ENCODE peak calls at places on chromosomes 13 and 19, in nine cellular contexts. One of them, this sample, is unnamed.

GRCh38 chr13:25276748-25277147 is 10.5 kb downstream of the MTMR6 start:
- DNase-seq in GM06990: no peak
- DNase-seq in lower lobe of right lung: no peak
- DNase-seq in tibial nerve: no peak
- DNase-seq in fibroblast of villous mesenchyme: no peak
- DNase-seq in colonic mucosa: no peak
- DNase-seq in CD8-positive, alpha-beta T cell: no peak
- DNase-seq in HCT116: no peak
- DNase-seq in Caco-2: no peak
- DNase-seq in this sample: peak; percentile 41

GRCh38 chr13:91361755-91362271 is 14.3 kb downstream of the MIR17HG start:
- DNase-seq in tibial nerve: no peak
- DNase-seq in HCT116: no peak
- DNase-seq in lower lobe of right lung: no peak
- DNase-seq in GM06990: no peak
- DNase-seq in CD8-positive, alpha-beta T cell: no peak
- DNase-seq in fibroblast of villous mesenchyme: no peak
- DNase-seq in colonic mucosa: no peak
- DNase-seq in Caco-2: no peak
- DNase-seq in this sample: no peak

GRCh38 chr19:33414667-33415605 is 41.4 kb downstream of the CEBPG start:
- DNase-seq in tibial nerve: no peak
- DNase-seq in Caco-2: no peak
- DNase-seq in CD8-positive, alpha-beta T cell: no peak
- DNase-seq in lower lobe of right lung: no peak
- DNase-seq in HCT116: no peak
- DNase-seq in GM06990: no peak
- DNase-seq in colonic mucosa: no peak
- DNase-seq in fibroblast of villous mesenchyme: no peak
- DNase-seq in this sample: no peak

GRCh38 chr19:33325920-33326319 is 23.6 kb upstream of the CEBPA start:
- DNase-seq in HCT116: no peak
- DNase-seq in Caco-2: no peak
- DNase-seq in GM06990: no peak
- DNase-seq in CD8-positive, alpha-beta T cell: no peak
- DNase-seq in colonic mucosa: no peak
- DNase-seq in lower lobe of right lung: no peak
- DNase-seq in tibial nerve: peak; percentile 53
- DNase-seq in fibroblast of villous mesenchyme: no peak
- DNase-seq in this sample: peak; percentile 12

GRCh38 chr19:47467914-47468313 is 3.8 kb downstream of the SLC8A2 start:
- DNase-seq in colonic mucosa: no peak
- DNase-seq in fibroblast of villous mesenchyme: no peak
- DNase-seq in lower lobe of right lung: no peak
- DNase-seq in HCT116: no peak
- DNase-seq in Caco-2: no peak
- DNase-seq in GM06990: no peak
- DNase-seq in CD8-positive, alpha-beta T cell: no peak
- DNase-seq in tibial nerve: no peak
- DNase-seq in this sample: no peak

GRCh38 chr19:11887247-11887617 is 350 bp upstream of the ZNF69 start:
- DNase-seq in tibial nerve: no peak
- DNase-seq in CD8-positive, alpha-beta T cell: no peak
- DNase-seq in lower lobe of right lung: no peak
- DNase-seq in GM06990: no peak
- DNase-seq in fibroblast of villous mesenchyme: no peak
- DNase-seq in HCT116: no peak
- DNase-seq in Caco-2: no peak
- DNase-seq in colonic mucosa: no peak
- DNase-seq in this sample: no peak

GRCh38 chr19:13604902-13605586 is 98.8 kb upstream of the CACNA1A start:
- DNase-seq in CD8-positive, alpha-beta T cell: no peak
- DNase-seq in GM06990: no peak
- DNase-seq in colonic mucosa: no peak
- DNase-seq in HCT116: no peak
- DNase-seq in Caco-2: no peak
- DNase-seq in fibroblast of villous mesenchyme: no peak
- DNase-seq in lower lobe of right lung: no peak
- DNase-seq in tibial nerve: no peak
- DNase-seq in this sample: no peak

GRCh38 chr13:113616991-113617749 is 32.6 kb downstream of the TFDP1 start:
- DNase-seq in colonic mucosa: no peak
- DNase-seq in Caco-2: no peak
- DNase-seq in GM06990: no peak
- DNase-seq in lower lobe of right lung: no peak
- DNase-seq in CD8-positive, alpha-beta T cell: no peak
- DNase-seq in fibroblast of villous mesenchyme: peak; percentile 49
- DNase-seq in HCT116: no peak
- DNase-seq in tibial nerve: no peak
- DNase-seq in this sample: peak; percentile 12

GRCh38 chr19:18521692-18522123 is at the start of gene ELL:
- DNase-seq in fibroblast of villous mesenchyme: no peak
- DNase-seq in Caco-2: no peak
- DNase-seq in HCT116: no peak
- DNase-seq in CD8-positive, alpha-beta T cell: no peak
- DNase-seq in GM06990: no peak
- DNase-seq in colonic mucosa: no peak
- DNase-seq in lower lobe of right lung: no peak
- DNase-seq in tibial nerve: no peak
- DNase-seq in this sample: no peak

GRCh38 chr19:48934837-48935236 is 1.3 kb downstream of the DHDH start:
- DNase-seq in CD8-positive, alpha-beta T cell: no peak
- DNase-seq in Caco-2: peak; percentile 36
- DNase-seq in colonic mucosa: no peak
- DNase-seq in lower lobe of right lung: no peak
- DNase-seq in fibroblast of villous mesenchyme: no peak
- DNase-seq in tibial nerve: no peak
- DNase-seq in GM06990: no peak
- DNase-seq in HCT116: no peak
- DNase-seq in this sample: no peak

GRCh38 chr13:27006519-27007161 is 165.0 kb downstream of the USP12 start:
- DNase-seq in lower lobe of right lung: peak; percentile 67
- DNase-seq in GM06990: no peak
- DNase-seq in colonic mucosa: peak; percentile 65
- DNase-seq in CD8-positive, alpha-beta T cell: no peak
- DNase-seq in HCT116: peak; percentile 12
- DNase-seq in Caco-2: no peak
- DNase-seq in tibial nerve: no peak
- DNase-seq in fibroblast of villous mesenchyme: peak; percentile 44
- DNase-seq in this sample: peak; percentile 70

GRCh38 chr19:32652893-32653625 is 21.9 kb downstream of the ANKRD27 start:
- DNase-seq in Caco-2: no peak
- DNase-seq in HCT116: no peak
- DNase-seq in tibial nerve: peak; percentile 17
- DNase-seq in fibroblast of villous mesenchyme: peak; percentile 53
- DNase-seq in CD8-positive, alpha-beta T cell: no peak
- DNase-seq in lower lobe of right lung: peak; percentile 79
- DNase-seq in GM06990: no peak
- DNase-seq in colonic mucosa: peak; percentile 63
- DNase-seq in this sample: peak; percentile 90

GRCh38 chr19:36152061-36152885 is at the start of gene COX7A1:
- DNase-seq in Caco-2: no peak
- DNase-seq in CD8-positive, alpha-beta T cell: no peak
- DNase-seq in GM06990: no peak
- DNase-seq in colonic mucosa: no peak
- DNase-seq in HCT116: no peak
- DNase-seq in tibial nerve: peak; percentile 57
- DNase-seq in fibroblast of villous mesenchyme: peak; percentile 51
- DNase-seq in lower lobe of right lung: peak; percentile 62
- DNase-seq in this sample: peak; percentile 41

GRCh38 chr19:17775991-17776803 is 18.7 kb upstream of the B3GNT3 start:
- DNase-seq in tibial nerve: no peak
- DNase-seq in colonic mucosa: no peak
- DNase-seq in CD8-positive, alpha-beta T cell: no peak
- DNase-seq in lower lobe of right lung: peak; percentile 82
- DNase-seq in GM06990: peak; percentile 91
- DNase-seq in HCT116: no peak
- DNase-seq in fibroblast of villous mesenchyme: peak; percentile 16
- DNase-seq in Caco-2: no peak
- DNase-seq in this sample: no peak

DNA sequence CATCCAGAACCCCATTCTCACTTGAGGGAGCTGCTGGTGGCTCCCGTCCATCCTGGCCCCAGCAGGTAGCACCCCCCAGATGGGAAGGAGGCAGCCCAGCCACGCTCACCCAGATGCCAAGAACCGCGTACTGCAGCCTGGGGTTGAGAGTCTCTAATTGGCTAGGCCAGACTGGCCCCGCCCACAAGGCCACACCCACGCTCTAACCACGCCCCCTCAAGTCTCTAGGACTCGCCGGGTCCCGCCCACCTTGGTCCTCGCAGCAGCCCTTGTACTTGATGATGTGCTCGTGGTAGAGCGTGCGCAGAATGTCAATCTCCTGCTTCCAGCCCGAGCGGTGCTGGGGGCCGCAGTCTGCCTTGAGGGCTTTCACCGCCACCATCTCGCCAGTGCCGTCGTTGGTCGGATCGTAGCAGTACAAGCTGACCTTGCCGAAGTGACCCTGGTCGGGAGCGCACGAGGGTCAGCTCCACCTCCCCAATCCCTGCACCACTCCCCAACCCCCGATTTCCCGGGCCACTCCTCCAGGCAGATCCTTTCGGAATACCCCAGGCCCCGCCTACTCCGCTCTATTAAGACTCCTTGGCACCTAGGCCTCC is 14.5 kb upstream of the ICAM3 start:
- DNase-seq in CD8-positive, alpha-beta T cell: peak; percentile 31
- DNase-seq in lower lobe of right lung: no peak
- DNase-seq in colonic mucosa: no peak
- DNase-seq in GM06990: peak; percentile 49
- DNase-seq in Caco-2: peak; percentile 28
- DNase-seq in HCT116: peak; percentile 32
- DNase-seq in tibial nerve: peak; percentile 90
- DNase-seq in fibroblast of villous mesenchyme: peak; percentile 37
- DNase-seq in this sample: no peak
- H3K4me3 ChIP-seq in CD8-positive, alpha-beta T cell: no peak overlapping the region
- H3K4me3 ChIP-seq in lower lobe of right lung: no peak overlapping the region
- H3K4me3 ChIP-seq in colonic mucosa: no peak overlapping the region
- H3K4me3 ChIP-seq in GM06990: no peak overlapping the region
- H3K4me3 ChIP-seq in Caco-2: no peak overlapping the region
- H3K4me3 ChIP-seq in HCT116: no peak overlapping the region
- H3K4me3 ChIP-seq in tibial nerve: peak overlapping the region; percentile 10
- H3K4me3 ChIP-seq in fibroblast of villous mesenchyme: no peak overlapping the region
- H3K4me3 ChIP-seq in this sample: no peak overlapping the region

GRCh38 chr19:55452381-55453325 is 8.8 kb downstream of the ISOC2 start:
- DNase-seq in CD8-positive, alpha-beta T cell: peak; percentile 54
- DNase-seq in tibial nerve: peak; percentile 56
- DNase-seq in colonic mucosa: peak; percentile 63
- DNase-seq in fibroblast of villous mesenchyme: peak; percentile 65
- DNase-seq in HCT116: no peak
- DNase-seq in lower lobe of right lung: no peak
- DNase-seq in GM06990: peak; percentile 58
- DNase-seq in Caco-2: peak; percentile 73
- DNase-seq in this sample: peak; percentile 67
- TF ChIP-seq CTCF in CD8-positive, alpha-beta T cell: no peak
- TF ChIP-seq CTCF in tibial nerve: peak; percentile 29
- TF ChIP-seq CTCF in colonic mucosa: no peak
- TF ChIP-seq CTCF in fibroblast of villous mesenchyme: no peak
- TF ChIP-seq CTCF in HCT116: no peak
- TF ChIP-seq CTCF in lower lobe of right lung: no peak
- TF ChIP-seq CTCF in GM06990: no peak
- TF ChIP-seq CTCF in Caco-2: no peak
- TF ChIP-seq CTCF in this sample: no peak

GRCh38 chr13:111534646-111535461 is 214.4 kb downstream of the TEX29 start:
- DNase-seq in Caco-2: no peak
- DNase-seq in lower lobe of right lung: no peak
- DNase-seq in CD8-positive, alpha-beta T cell: no peak
- DNase-seq in tibial nerve: no peak
- DNase-seq in GM06990: no peak
- DNase-seq in HCT116: no peak
- DNase-seq in fibroblast of villous mesenchyme: no peak
- DNase-seq in colonic mucosa: no peak
- DNase-seq in this sample: no peak
- H3K4me3 ChIP-seq in Caco-2: no peak overlapping the region
- H3K4me3 ChIP-seq in lower lobe of right lung: no peak overlapping the region
- H3K4me3 ChIP-seq in CD8-positive, alpha-beta T cell: no peak overlapping the region
- H3K4me3 ChIP-seq in tibial nerve: no peak overlapping the region
- H3K4me3 ChIP-seq in GM06990: no peak overlapping the region
- H3K4me3 ChIP-seq in HCT116: no peak overlapping the region
- H3K4me3 ChIP-seq in fibroblast of villous mesenchyme: no peak overlapping the region
- H3K4me3 ChIP-seq in colonic mucosa: no peak overlapping the region
- H3K4me3 ChIP-seq in this sample: no peak overlapping the region

GRCh38 chr13:110572778-110573118 is 11.2 kb upstream of the RAB20 start:
- DNase-seq in Caco-2: no peak
- DNase-seq in HCT116: no peak
- DNase-seq in GM06990: no peak
- DNase-seq in lower lobe of right lung: no peak
- DNase-seq in tibial nerve: no peak
- DNase-seq in colonic mucosa: no peak
- DNase-seq in CD8-positive, alpha-beta T cell: no peak
- DNase-seq in fibroblast of villous mesenchyme: no peak
- DNase-seq in this sample: no peak

GRCh38 chr13:110574161-110574560 is 12.6 kb upstream of the RAB20 start:
- DNase-seq in HCT116: no peak
- DNase-seq in lower lobe of right lung: no peak
- DNase-seq in CD8-positive, alpha-beta T cell: no peak
- DNase-seq in tibial nerve: no peak
- DNase-seq in Caco-2: no peak
- DNase-seq in GM06990: no peak
- DNase-seq in fibroblast of villous mesenchyme: no peak
- DNase-seq in colonic mucosa: no peak
- DNase-seq in this sample: no peak

GRCh38 chr13:110576070-110576394 is 14.5 kb upstream of the RAB20 start:
- DNase-seq in lower lobe of right lung: no peak
- DNase-seq in Caco-2: no peak
- DNase-seq in fibroblast of villous mesenchyme: no peak
- DNase-seq in GM06990: no peak
- DNase-seq in CD8-positive, alpha-beta T cell: no peak
- DNase-seq in HCT116: no peak
- DNase-seq in tibial nerve: no peak
- DNase-seq in colonic mucosa: no peak
- DNase-seq in this sample: no peak

GRCh38 chr13:110576736-110577476 is 15.4 kb upstream of the RAB20 start:
- DNase-seq in GM06990: no peak
- DNase-seq in lower lobe of right lung: no peak
- DNase-seq in HCT116: no peak
- DNase-seq in colonic mucosa: no peak
- DNase-seq in fibroblast of villous mesenchyme: no peak
- DNase-seq in Caco-2: no peak
- DNase-seq in tibial nerve: no peak
- DNase-seq in CD8-positive, alpha-beta T cell: no peak
- DNase-seq in this sample: no peak

DNA sequence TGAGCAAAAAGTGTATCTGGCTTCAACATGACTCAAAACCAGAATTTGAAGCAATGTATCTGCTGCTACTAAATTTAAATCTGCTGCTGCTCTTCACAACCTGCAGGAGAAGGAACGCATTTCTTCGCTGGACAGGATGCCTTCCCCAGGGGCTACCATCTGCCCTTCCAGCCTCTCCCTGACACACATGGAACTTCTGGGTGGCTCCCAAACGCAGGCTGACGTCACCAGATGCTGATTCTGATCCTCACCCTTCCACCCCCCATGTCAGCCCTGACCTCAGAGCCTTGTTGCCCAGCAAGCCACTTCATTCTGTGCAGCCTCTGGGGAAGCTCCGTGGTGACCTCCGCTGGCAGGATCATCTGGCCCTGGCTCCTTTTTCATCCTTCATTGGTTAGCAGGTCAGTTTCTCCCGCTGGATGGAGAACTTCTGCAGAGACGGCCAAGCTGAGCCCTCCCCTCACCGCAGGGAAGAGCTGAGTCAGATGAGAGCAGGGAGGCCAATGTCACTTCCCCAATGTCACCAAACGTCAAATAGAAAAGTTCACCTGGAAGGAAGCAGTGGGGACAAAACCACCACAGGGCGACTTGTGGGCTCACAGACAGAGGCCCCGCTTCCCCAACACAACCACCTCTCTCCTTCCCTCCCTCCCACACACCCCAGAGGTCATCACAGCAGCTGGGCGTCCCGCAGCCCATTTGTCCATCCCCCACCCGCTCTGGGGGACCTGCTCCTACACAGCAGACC is 14.0 kb upstream of the RAB20 start:
- DNase-seq in Caco-2: peak; percentile 47
- DNase-seq in lower lobe of right lung: peak; percentile 51
- DNase-seq in fibroblast of villous mesenchyme: peak; percentile 62
- DNase-seq in CD8-positive, alpha-beta T cell: no peak
- DNase-seq in HCT116: no peak
- DNase-seq in tibial nerve: peak; percentile 33
- DNase-seq in colonic mucosa: no peak
- DNase-seq in GM06990: peak; percentile 72
- DNase-seq in this sample: peak; percentile 81
- TF ChIP-seq CTCF in Caco-2: peak; percentile 37
- TF ChIP-seq CTCF in lower lobe of right lung: no peak
- TF ChIP-seq CTCF in fibroblast of villous mesenchyme: no peak
- TF ChIP-seq CTCF in CD8-positive, alpha-beta T cell: no peak
- TF ChIP-seq CTCF in HCT116: no peak
- TF ChIP-seq CTCF in tibial nerve: no peak
- TF ChIP-seq CTCF in colonic mucosa: no peak
- TF ChIP-seq CTCF in GM06990: no peak
- TF ChIP-seq CTCF in this sample: no peak

This sample was measured in foreskin fibroblast.